ENCODE peak calls at places on chromosomes 6 and 20, in eight cellular contexts. H is NCI-H446, D is GM04504, T is left lung, A is T-helper 2 cell, I is A549, O is BE2C, P is right lobe of liver. Y is an unnamed sample.
A peak's percentile ranks its signal among the peaks of the same experiment; 100 is the strongest.

GRCh38 chr6:34338377-34338776 is 54.1 kb downstream of the NUDT3 start:
- DNase-seq in O (no peak), A (no peak), D (no peak), H (no peak), I (no peak), P (no peak), T (no peak), Y (no peak)

GRCh38 chr6:169156108-169156821 is 97.4 kb downstream of the THBS2 start:
- DNase-seq in A (no peak), I (no peak), P (no peak), H (no peak), O (no peak), D (no peak), T (no peak), Y (no peak)

GRCh38 chr6:80594461-80594860 is 488.0 kb downstream of the BCKDHB start:
- DNase-seq in P (no peak), I (no peak), D (no peak), H (no peak), A (no peak), O (no peak), T (no peak), Y (no peak)

GRCh38 chr6:16486661-16487060 is 248.3 kb downstream of the GMPR start:
- DNase-seq in O (no peak), I (no peak), A (peak; percentile 44), H (no peak), P (no peak), T (no peak), D (no peak), Y (no peak)

GRCh38 chr20:46400253-46400652 is 6.2 kb downstream of the ELMO2 start:
- DNase-seq in P (no peak), D (peak; percentile 40), I (no peak), T (no peak), A (no peak), O (no peak), H (no peak), Y (no peak)

GRCh38 chr20:57719951-57720350 is 10.1 kb upstream of the PMEPA1 start:
- DNase-seq in D (no peak), H (no peak), P (no peak), A (no peak), T (no peak), I (no peak), O (no peak), Y (no peak)

GRCh38 chr6:170178561-170179477 is 112.1 kb downstream of the DLL1 start:
- DNase-seq in O (no peak), P (peak; percentile 88), D (peak; percentile 23), H (no peak), A (no peak), T (peak; percentile 28), I (no peak), Y (peak; percentile 18)

GRCh38 chr20:36305602-36306556 is at the start of gene DLGAP4:
- DNase-seq in A (no peak), T (no peak), H (no peak), I (no peak), D (no peak), P (no peak), O (no peak), Y (no peak)

GRCh38 chr6:140437619-140438345 is 1063.3 kb upstream of the CITED2 start:
- DNase-seq in I (no peak), D (no peak), H (no peak), T (no peak), O (no peak), P (no peak), A (no peak), Y (no peak)

GRCh38 chr20:52529856-52530255 is 338.3 kb upstream of the ZFP64 start:
- DNase-seq in I (no peak), T (no peak), H (no peak), O (no peak), A (no peak), D (no peak), P (no peak), Y (no peak)

GRCh38 chr6:105879902-105880547 is 206.1 kb upstream of the PRDM1 start:
- DNase-seq in O (no peak), P (no peak), I (no peak), A (no peak), T (peak; percentile 79), D (no peak), H (no peak), Y (no peak)

GRCh38 chr6:157273756-157274088 is 49.6 kb downstream of the TMEM242 start:
- DNase-seq in H (no peak), P (no peak), I (peak; percentile 34), D (no peak), O (peak; percentile 80), T (no peak), A (peak; percentile 54), Y (no peak)

GRCh38 chr20:44154521-44155001 is 32.4 kb downstream of the JPH2 start:
- DNase-seq in A (no peak), T (no peak), O (no peak), H (no peak), I (no peak), D (peak; percentile 61), P (no peak), Y (no peak)

GRCh38 chr20:32651537-32651936 is 22.2 kb downstream of the C20orf203 start:
- DNase-seq in H (no peak), T (no peak), P (no peak), O (no peak), A (no peak), D (no peak), I (no peak), Y (no peak)

GRCh38 chr6:110255356-110255755 is 75.1 kb downstream of the CDC40 start:
- DNase-seq in O (no peak), H (no peak), P (no peak), I (peak; percentile 7), T (no peak), A (no peak), D (no peak), Y (peak; percentile 8)

GRCh38 chr20:33909331-33909921 is 84.3 kb upstream of the RALY start:
- DNase-seq in D (no peak), I (peak; percentile 61), O (no peak), T (peak; percentile 39), H (no peak), A (no peak), P (no peak), Y (peak; percentile 95)

GRCh38 chr20:17967595-17968365 is 814 bp downstream of the SNX5 start:
- DNase-seq in D (no peak), O (no peak), H (peak; percentile 65), A (no peak), T (no peak), P (no peak), I (no peak), Y (no peak)

GRCh38 chr6:87155920-87156600 is 695 bp downstream of the ZNF292 start:
- DNase-seq in A (no peak), T (peak; percentile 64), I (peak; percentile 32), O (peak; percentile 61), H (no peak), P (peak; percentile 55), D (no peak), Y (no peak)

GRCh38 chr6:160030103-160030502 is 61.2 kb downstream of the IGF2R start:
- DNase-seq in P (peak; percentile 84), H (no peak), I (peak; percentile 6), A (no peak), D (peak; percentile 91), T (peak; percentile 86), O (peak; percentile 49), Y (peak; percentile 90)

GRCh38 chr6:49787176-49787575 is at the start of gene PGK2:
- DNase-seq in O (peak; percentile 10), I (peak; percentile 41), P (no peak), T (no peak), D (no peak), H (no peak), A (no peak), Y (no peak)

GRCh38 chr6:127924031-127924430 is 23.2 kb upstream of the THEMIS start:
- DNase-seq in P (no peak), A (no peak), H (no peak), T (no peak), D (no peak), O (no peak), I (no peak), Y (no peak)

GRCh38 chr6:126039284-126039683 is 52.9 kb downstream of the TRMT11 start:
- DNase-seq in O (no peak), A (no peak), H (no peak), T (no peak), I (peak; percentile 55), P (no peak), D (no peak), Y (no peak)

GRCh38 chr6:7042056-7042653 is 65.6 kb upstream of the RREB1 start:
- DNase-seq in D (no peak), H (no peak), A (no peak), I (no peak), T (peak; percentile 48), P (no peak), O (no peak), Y (no peak)

GRCh38 chr6:122653094-122653493 is 42.9 kb downstream of the PKIB start:
- DNase-seq in D (no peak), I (peak; percentile 3), O (no peak), H (no peak), A (no peak), T (no peak), P (no peak), Y (peak; percentile 63)

GRCh38 chr20:63651942-63652191 is 1.4 kb downstream of the STMN3 start:
- DNase-seq in O (no peak), T (no peak), P (no peak), A (no peak), I (no peak), D (no peak), H (no peak), Y (no peak)

GRCh38 chr6:42229720-42230119 is 12.1 kb upstream of the MRPS10 start:
- DNase-seq in D (no peak), H (no peak), I (no peak), O (no peak), P (no peak), A (no peak), T (no peak), Y (no peak)

GRCh38 chr6:163745566-163746400 is 331.3 kb downstream of the QKI start:
- DNase-seq in I (peak; percentile 17), P (no peak), A (no peak), O (no peak), T (no peak), D (peak; percentile 74), H (peak; percentile 4), Y (peak; percentile 81)

GRCh38 chr6:104623052-104623690 is 236.5 kb downstream of the HACE1 start:
- DNase-seq in P (no peak), T (no peak), I (peak; percentile 11), D (no peak), H (no peak), O (peak; percentile 43), A (no peak), Y (no peak)

GRCh38 chr6:21601341-21601740 is 7.8 kb downstream of the SOX4 start:
- DNase-seq in D (no peak), O (no peak), T (no peak), P (no peak), H (no peak), A (no peak), I (no peak), Y (no peak)

GRCh38 chr20:4073852-4074741 is 58.7 kb upstream of the RNF24 start:
- DNase-seq in I (no peak), O (no peak), T (no peak), P (peak; percentile 43), H (peak; percentile 87), A (no peak), D (no peak), Y (no peak)

GRCh38 chr6:159929819-159930218 is 39.0 kb downstream of the MAS1 start:
- DNase-seq in T (no peak), I (no peak), O (peak; percentile 53), P (no peak), H (peak; percentile 23), D (no peak), A (peak; percentile 37), Y (no peak)

GRCh38 chr6:117919775-117920492 is 12.9 kb downstream of the SLC35F1 start:
- DNase-seq in D (no peak), O (peak; percentile 38), I (no peak), T (no peak), H (no peak), P (peak; percentile 52), A (no peak), Y (no peak)